ENCODE peak calls at places on chromosomes 12 and 14, in five cellular contexts. A, D, X, J and I are unnamed samples.

GRCh38 chr14:55129086-55129427 is at the start of gene LGALS3:
- DNase-seq in A (peak), D (no peak), X (peak), J (peak), I (peak)

GRCh38 chr14:93984070-93984469 is 7.7 kb upstream of the ASB2 start:
- DNase-seq in A (peak), D (peak), X (no peak), J (no peak), I (no peak)

GRCh38 chr14:92945959-92946846 is 23.3 kb downstream of the CHGA start:
- DNase-seq in A (peak), D (no peak), X (no peak), J (no peak), I (peak)

GRCh38 chr12:121796855-121797751 is 3.6 kb upstream of the RHOF start:
- DNase-seq in A (peak), D (no peak), X (no peak), J (peak), I (peak)

GRCh38 chr14:99131632-99132271 is 140.2 kb downstream of the BCL11B start:
- DNase-seq in A (no peak), D (no peak), X (no peak), J (no peak), I (no peak)

GRCh38 chr12:52687527-52688385 is 7.5 kb upstream of the KRT1 start:
- DNase-seq in A (no peak), D (no peak), X (no peak), J (no peak), I (no peak)

GRCh38 chr12:77808534-77808933 is 22.2 kb upstream of the NAV3 start:
- DNase-seq in A (no peak), D (no peak), X (no peak), J (no peak), I (no peak)

GRCh38 chr12:57476162-57476992 is 3.3 kb downstream of the ARHGAP9 start:
- DNase-seq in A (no peak), D (no peak), X (peak), J (no peak), I (no peak)

GRCh38 chr12:124259168-124260066 is 35.5 kb upstream of the RFLNA start:
- DNase-seq in A (peak), D (no peak), X (no peak), J (no peak), I (peak)

GRCh38 chr14:36362648-36363047 is 42.2 kb upstream of the MBIP start:
- DNase-seq in A (no peak), D (no peak), X (no peak), J (no peak), I (no peak)

GRCh38 chr12:114403044-114403689 is 2.8 kb downstream of the TBX5 start:
- DNase-seq in A (peak), D (no peak), X (no peak), J (peak), I (peak)

GRCh38 chr12:77968571-77968970 is 137.9 kb downstream of the NAV3 start:
- DNase-seq in A (no peak), D (no peak), X (no peak), J (no peak), I (no peak)

GRCh38 chr14:41449057-41449456 is 157.6 kb upstream of the LRFN5 start:
- DNase-seq in A (no peak), D (no peak), X (no peak), J (no peak), I (no peak)

GRCh38 chr12:106247731-106248176 is at the start of gene CKAP4:
- DNase-seq in A (peak), D (no peak), X (peak), J (peak), I (peak)

GRCh38 chr12:110647669-110648068 is 33.7 kb downstream of the TCTN1 start:
- DNase-seq in A (no peak), D (no peak), X (no peak), J (no peak), I (no peak)

GRCh38 chr12:31650927-31651326 is 8.6 kb upstream of the ETFBKMT start:
- DNase-seq in A (peak), D (no peak), X (no peak), J (no peak), I (no peak)

GRCh38 chr14:27056586-27056985 is 458.8 kb upstream of the NOVA1 start:
- DNase-seq in A (no peak), D (no peak), X (no peak), J (no peak), I (no peak)

DNA sequence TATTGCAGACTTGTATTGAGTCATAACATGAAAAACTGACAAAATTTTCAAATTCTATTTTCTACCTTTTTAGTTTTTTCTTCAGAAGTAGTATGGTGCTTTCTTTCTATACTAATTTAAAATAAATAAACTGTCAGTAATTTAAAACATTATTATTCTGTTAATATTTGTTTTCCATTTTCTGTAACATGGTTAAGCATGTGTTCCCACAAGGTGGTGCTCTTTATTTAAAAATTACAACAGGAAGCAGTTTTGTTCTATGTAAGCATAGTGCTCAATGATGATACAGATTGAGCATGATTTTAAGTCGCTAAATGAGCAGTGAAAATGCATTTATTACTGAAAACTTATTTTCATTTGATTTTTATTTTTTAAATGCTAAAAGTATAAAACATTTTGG is 114.6 kb downstream of the PPFIA2 start:
- DNase-seq in A (peak), D (no peak), X (no peak), J (peak), I (no peak)
- TF ChIP-seq CTCF in A (peak), D (no peak), X (peak), J (peak), I (peak)

GRCh38 chr14:70905316-70905715 is 1.9 kb upstream of the PCNX1 start:
- DNase-seq in A (peak), D (no peak), X (no peak), J (no peak), I (peak)
- TF ChIP-seq CTCF in A (no peak), D (no peak), X (no peak), J (no peak), I (no peak)

GRCh38 chr12:116918464-116918863 is 7.7 kb downstream of the FBXW8 start:
- DNase-seq in A (no peak), D (no peak), X (no peak), J (no peak), I (no peak)

GRCh38 chr12:116916122-116916521 is 5.4 kb downstream of the FBXW8 start:
- DNase-seq in A (peak), D (no peak), X (no peak), J (no peak), I (no peak)

GRCh38 chr12:116915326-116915725 is 4.6 kb downstream of the FBXW8 start:
- DNase-seq in A (no peak), D (no peak), X (no peak), J (no peak), I (no peak)

GRCh38 chr12:116919247-116919671 is 8.5 kb downstream of the FBXW8 start:
- DNase-seq in A (no peak), D (no peak), X (no peak), J (no peak), I (peak)

DNA sequence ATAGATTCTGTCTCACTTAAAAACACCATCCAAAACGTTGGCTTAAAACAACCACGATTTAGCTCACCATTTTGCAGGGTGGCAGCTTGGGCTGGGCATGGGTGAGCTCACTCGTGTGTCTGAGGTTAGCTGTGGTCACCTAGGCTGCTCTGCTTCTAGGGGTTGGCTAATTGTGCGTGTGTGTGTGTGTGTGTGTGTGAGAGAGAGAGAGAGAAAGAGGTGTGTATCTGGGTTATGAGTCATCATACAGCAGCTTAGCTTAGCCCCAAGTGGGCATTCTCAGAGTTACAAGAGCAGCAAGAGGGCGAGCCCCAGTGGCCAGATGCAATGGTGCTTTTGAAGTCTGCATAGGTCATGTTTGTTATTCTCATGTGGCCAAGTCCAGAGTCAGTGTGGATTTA is 6.0 kb downstream of the FBXW8 start:
- DNase-seq in A (peak), D (peak), X (no peak), J (no peak), I (peak)
- TF ChIP-seq CTCF in A (peak), D (peak), X (no peak), J (no peak), I (peak)

GRCh38 chr12:125330645-125331341 is 265.6 kb downstream of the AACS start:
- DNase-seq in A (peak), D (no peak), X (peak), J (peak), I (peak)
- TF ChIP-seq CTCF in A (peak), D (peak), X (peak), J (peak), I (peak)

GRCh38 chr12:94867066-94867855 is 136.2 kb downstream of the NDUFA12 start:
- DNase-seq in A (no peak), D (no peak), X (no peak), J (no peak), I (no peak)

GRCh38 chr12:94873368-94874085 is 130.0 kb downstream of the NDUFA12 start:
- DNase-seq in A (no peak), D (no peak), X (no peak), J (peak), I (peak)

GRCh38 chr12:94872007-94872653 is 131.4 kb downstream of the NDUFA12 start:
- DNase-seq in A (no peak), D (no peak), X (no peak), J (no peak), I (no peak)

GRCh38 chr12:94872671-94873367 is 130.7 kb downstream of the NDUFA12 start:
- DNase-seq in A (no peak), D (no peak), X (no peak), J (peak), I (no peak)

GRCh38 chr12:94870511-94870910 is 133.0 kb downstream of the NDUFA12 start:
- DNase-seq in A (no peak), D (no peak), X (no peak), J (no peak), I (no peak)
- TF ChIP-seq CTCF in A (no peak), D (no peak), X (no peak), J (no peak), I (no peak)

GRCh38 chr14:22303589-22304195 is 285.3 kb downstream of the DAD1 start:
- DNase-seq in A (peak), D (no peak), X (no peak), J (no peak), I (no peak)
- TF ChIP-seq CTCF in A (peak), D (no peak), X (no peak), J (peak), I (peak)

GRCh38 chr12:51675062-51675803 is 84.2 kb downstream of the SCN8A start:
- DNase-seq in A (no peak), D (no peak), X (no peak), J (no peak), I (no peak)

GRCh38 chr12:51672334-51672733 is 81.3 kb downstream of the SCN8A start:
- DNase-seq in A (no peak), D (no peak), X (no peak), J (no peak), I (no peak)

GRCh38 chr12:51666696-51667095 is 75.7 kb downstream of the SCN8A start:
- DNase-seq in A (peak), D (no peak), X (no peak), J (no peak), I (no peak)

GRCh38 chr12:51667269-51667668 is 76.2 kb downstream of the SCN8A start:
- DNase-seq in A (no peak), D (no peak), X (no peak), J (no peak), I (no peak)

GRCh38 chr12:51669996-51670395 is 79.0 kb downstream of the SCN8A start:
- DNase-seq in A (no peak), D (no peak), X (no peak), J (no peak), I (no peak)
- TF ChIP-seq CTCF in A (no peak), D (no peak), X (no peak), J (no peak), I (no peak)

GRCh38 chr12:15932975-15933374 is 21.8 kb downstream of the DERA start:
- DNase-seq in A (no peak), D (no peak), X (no peak), J (no peak), I (no peak)
- TF ChIP-seq CTCF in A (no peak), D (no peak), X (no peak), J (no peak), I (no peak)

GRCh38 chr12:100987552-100988277 is 193.1 kb downstream of the ANO4 start:
- DNase-seq in A (peak), D (no peak), X (no peak), J (peak), I (peak)
- TF ChIP-seq CTCF in A (peak), D (peak), X (no peak), J (peak), I (no peak)

GRCh38 chr14:31781578-31781977 is 220.4 kb downstream of the NUBPL start:
- DNase-seq in A (no peak), D (no peak), X (no peak), J (no peak), I (no peak)

GRCh38 chr14:31792726-31793125 is 231.5 kb downstream of the NUBPL start:
- DNase-seq in A (no peak), D (no peak), X (no peak), J (no peak), I (no peak)

GRCh38 chr14:31788340-31788739 is 227.1 kb downstream of the NUBPL start:
- DNase-seq in A (no peak), D (no peak), X (no peak), J (no peak), I (no peak)

GRCh38 chr14:31785574-31785973 is 224.4 kb downstream of the NUBPL start:
- DNase-seq in A (no peak), D (no peak), X (no peak), J (no peak), I (no peak)

DNA sequence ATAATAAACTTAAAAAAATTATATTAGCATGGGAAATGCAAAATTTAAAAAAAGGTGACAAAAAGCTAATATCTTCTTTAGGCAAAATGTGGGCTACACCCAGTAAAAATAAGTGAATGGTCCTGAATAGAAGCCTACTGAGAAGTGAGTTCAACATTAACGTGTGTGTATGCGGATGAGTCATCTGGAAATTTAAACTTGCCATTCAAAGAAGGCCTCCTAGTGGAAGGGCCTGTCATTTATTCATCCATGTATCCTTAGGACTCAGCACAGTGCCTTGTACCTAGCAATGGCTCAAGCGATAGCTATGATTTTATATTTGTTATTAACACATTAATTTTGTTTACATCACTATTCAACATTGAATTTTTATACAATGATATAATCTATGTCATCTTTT is 226.2 kb downstream of the NUBPL start:
- DNase-seq in A (no peak), D (no peak), X (no peak), J (no peak), I (no peak)
- TF ChIP-seq CTCF in A (no peak), D (no peak), X (no peak), J (no peak), I (peak)